ENCODE peak calls at places on chromosomes 16 and 17, in nine cellular contexts. D is activated T-cell treated with anti-CD3 and anti-CD28 coated beads for 1 hour, S is NCI-H510A, B is MG63, Y is T-helper 9 cell, U is Calu3, E is heart right ventricle, G is fibroblast of mammary gland, N is SW 1271. V is an unnamed sample.

GRCh38 chr16:88292007-88292940 is 90.5 kb upstream of the ZNF469 start:
- DNase-seq in D (no peak), S (no peak), B (no peak), Y (no peak), U (no peak), E (no peak), G (peak; percentile 41), N (no peak), V (no peak)

GRCh38 chr16:83913234-83913633 is 14.3 kb downstream of the MLYCD start:
- DNase-seq in D (no peak), S (no peak), B (no peak), Y (no peak), U (no peak), E (peak; percentile 85), G (no peak), N (no peak), V (no peak)

GRCh38 chr16:17426451-17426850 is 44.3 kb downstream of the XYLT1 start:
- DNase-seq in D (no peak), S (no peak), B (no peak), Y (no peak), U (no peak), E (no peak), G (peak; percentile 24), N (no peak), V (no peak)

GRCh38 chr17:29892201-29892600 is 37.8 kb downstream of the SSH2 start:
- DNase-seq in D (no peak), S (no peak), B (no peak), Y (no peak), U (no peak), E (no peak), G (no peak), N (no peak), V (no peak)

GRCh38 chr16:976389-976931 is 5.1 kb upstream of the SOX8 start:
- DNase-seq in D (no peak), S (no peak), B (no peak), Y (no peak), U (no peak), E (no peak), G (no peak), N (no peak), V (no peak)

GRCh38 chr16:75372236-75372856 is 61.0 kb downstream of the CFDP1 start:
- DNase-seq in D (no peak), S (no peak), B (peak; percentile 55), Y (no peak), U (no peak), E (no peak), G (peak; percentile 62), N (no peak), V (no peak)

GRCh38 chr17:35764123-35764991 is 3.7 kb downstream of the C17orf50 start:
- DNase-seq in D (peak; percentile 78), S (peak; percentile 84), B (peak; percentile 87), Y (peak; percentile 79), U (peak; percentile 96), E (peak; percentile 81), G (peak; percentile 75), N (peak; percentile 49), V (peak; percentile 77)

GRCh38 chr17:8726477-8726876 is 18.2 kb downstream of the CCDC42 start:
- DNase-seq in D (no peak), S (no peak), B (no peak), Y (no peak), U (no peak), E (no peak), G (no peak), N (no peak), V (no peak)